ENCODE peak calls at places on chromosomes 2 and 18, in ten cellular contexts. One of them, this sample, is unnamed.

GRCh38 chr18:79589601-79590091 is 90.0 kb upstream of the CTDP1 start:
- DNase-seq in GM12865: no peak
- DNase-seq in transverse colon: no peak
- DNase-seq in fibroblast of the aortic adventitia: no peak
- DNase-seq in sigmoid colon: peak
- DNase-seq in GM13976: no peak
- DNase-seq in ovary: peak
- DNase-seq in endothelial cell: no peak
- DNase-seq in epithelial cell of esophagus: no peak
- DNase-seq in adrenal gland: no peak
- DNase-seq in this sample: no peak

GRCh38 chr2:48315847-48316194 is 214.1 kb upstream of the STON1 start:
- DNase-seq in GM12865: peak
- DNase-seq in transverse colon: peak
- DNase-seq in fibroblast of the aortic adventitia: peak
- DNase-seq in sigmoid colon: no peak
- DNase-seq in GM13976: no peak
- DNase-seq in ovary: no peak
- DNase-seq in endothelial cell: peak
- DNase-seq in epithelial cell of esophagus: peak
- DNase-seq in adrenal gland: no peak
- DNase-seq in this sample: peak

GRCh38 chr2:145906356-145906755 is 1386.4 kb upstream of the ZEB2 start:
- DNase-seq in GM12865: no peak
- DNase-seq in transverse colon: no peak
- DNase-seq in fibroblast of the aortic adventitia: no peak
- DNase-seq in sigmoid colon: no peak
- DNase-seq in GM13976: no peak
- DNase-seq in ovary: no peak
- DNase-seq in endothelial cell: no peak
- DNase-seq in epithelial cell of esophagus: peak
- DNase-seq in adrenal gland: no peak
- DNase-seq in this sample: no peak

GRCh38 chr2:20225294-20226151 is 593 bp upstream of the SDC1 start:
- DNase-seq in GM12865: peak
- DNase-seq in transverse colon: peak
- DNase-seq in fibroblast of the aortic adventitia: peak
- DNase-seq in sigmoid colon: peak
- DNase-seq in GM13976: peak
- DNase-seq in ovary: peak
- DNase-seq in endothelial cell: peak
- DNase-seq in epithelial cell of esophagus: peak
- DNase-seq in adrenal gland: peak
- DNase-seq in this sample: peak

GRCh38 chr2:16656784-16657391 is 8.7 kb downstream of the CYRIA start:
- DNase-seq in GM12865: peak
- DNase-seq in transverse colon: no peak
- DNase-seq in fibroblast of the aortic adventitia: no peak
- DNase-seq in sigmoid colon: no peak
- DNase-seq in GM13976: peak
- DNase-seq in ovary: no peak
- DNase-seq in endothelial cell: no peak
- DNase-seq in epithelial cell of esophagus: no peak
- DNase-seq in adrenal gland: peak
- DNase-seq in this sample: no peak

GRCh38 chr18:46324556-46324955 is 220.4 kb downstream of the HAUS1 start:
- DNase-seq in GM12865: peak
- DNase-seq in transverse colon: no peak
- DNase-seq in fibroblast of the aortic adventitia: peak
- DNase-seq in sigmoid colon: no peak
- DNase-seq in GM13976: no peak
- DNase-seq in ovary: no peak
- DNase-seq in endothelial cell: no peak
- DNase-seq in epithelial cell of esophagus: peak
- DNase-seq in adrenal gland: no peak
- DNase-seq in this sample: no peak

GRCh38 chr2:9140570-9141378 is 65.8 kb upstream of the ASAP2 start:
- DNase-seq in GM12865: no peak
- DNase-seq in transverse colon: no peak
- DNase-seq in fibroblast of the aortic adventitia: peak
- DNase-seq in sigmoid colon: peak
- DNase-seq in GM13976: no peak
- DNase-seq in ovary: no peak
- DNase-seq in endothelial cell: no peak
- DNase-seq in epithelial cell of esophagus: no peak
- DNase-seq in adrenal gland: no peak
- DNase-seq in this sample: no peak

GRCh38 chr2:221410487-221410886 is 161.6 kb downstream of the EPHA4 start:
- DNase-seq in GM12865: no peak
- DNase-seq in transverse colon: no peak
- DNase-seq in fibroblast of the aortic adventitia: no peak
- DNase-seq in sigmoid colon: no peak
- DNase-seq in GM13976: no peak
- DNase-seq in ovary: no peak
- DNase-seq in endothelial cell: no peak
- DNase-seq in epithelial cell of esophagus: no peak
- DNase-seq in adrenal gland: no peak
- DNase-seq in this sample: no peak

GRCh38 chr2:115374981-115375380 is 932.5 kb downstream of the DPP10 start:
- DNase-seq in GM12865: no peak
- DNase-seq in transverse colon: no peak
- DNase-seq in fibroblast of the aortic adventitia: no peak
- DNase-seq in sigmoid colon: no peak
- DNase-seq in GM13976: no peak
- DNase-seq in ovary: no peak
- DNase-seq in endothelial cell: no peak
- DNase-seq in epithelial cell of esophagus: no peak
- DNase-seq in adrenal gland: no peak
- DNase-seq in this sample: no peak

GRCh38 chr18:39389800-39390379 is 1824.3 kb upstream of the CELF4 start:
- DNase-seq in GM12865: no peak
- DNase-seq in transverse colon: no peak
- DNase-seq in fibroblast of the aortic adventitia: no peak
- DNase-seq in sigmoid colon: no peak
- DNase-seq in GM13976: no peak
- DNase-seq in ovary: no peak
- DNase-seq in endothelial cell: no peak
- DNase-seq in epithelial cell of esophagus: no peak
- DNase-seq in adrenal gland: no peak
- DNase-seq in this sample: no peak

GRCh38 chr2:37652199-37652640 is 19.2 kb downstream of the CDC42EP3 start:
- DNase-seq in GM12865: peak
- DNase-seq in transverse colon: no peak
- DNase-seq in fibroblast of the aortic adventitia: peak
- DNase-seq in sigmoid colon: no peak
- DNase-seq in GM13976: no peak
- DNase-seq in ovary: no peak
- DNase-seq in endothelial cell: no peak
- DNase-seq in epithelial cell of esophagus: peak
- DNase-seq in adrenal gland: no peak
- DNase-seq in this sample: no peak

GRCh38 chr2:96146151-96146880 is 1.1 kb upstream of the DUSP2 start:
- DNase-seq in GM12865: peak
- DNase-seq in transverse colon: peak
- DNase-seq in fibroblast of the aortic adventitia: no peak
- DNase-seq in sigmoid colon: peak
- DNase-seq in GM13976: peak
- DNase-seq in ovary: peak
- DNase-seq in endothelial cell: no peak
- DNase-seq in epithelial cell of esophagus: peak
- DNase-seq in adrenal gland: peak
- DNase-seq in this sample: peak

GRCh38 chr2:51079945-51080344 is 48.0 kb upstream of the NRXN1 start:
- DNase-seq in GM12865: no peak
- DNase-seq in transverse colon: no peak
- DNase-seq in fibroblast of the aortic adventitia: no peak
- DNase-seq in sigmoid colon: no peak
- DNase-seq in GM13976: no peak
- DNase-seq in ovary: no peak
- DNase-seq in endothelial cell: no peak
- DNase-seq in epithelial cell of esophagus: no peak
- DNase-seq in adrenal gland: no peak
- DNase-seq in this sample: no peak

DNA sequence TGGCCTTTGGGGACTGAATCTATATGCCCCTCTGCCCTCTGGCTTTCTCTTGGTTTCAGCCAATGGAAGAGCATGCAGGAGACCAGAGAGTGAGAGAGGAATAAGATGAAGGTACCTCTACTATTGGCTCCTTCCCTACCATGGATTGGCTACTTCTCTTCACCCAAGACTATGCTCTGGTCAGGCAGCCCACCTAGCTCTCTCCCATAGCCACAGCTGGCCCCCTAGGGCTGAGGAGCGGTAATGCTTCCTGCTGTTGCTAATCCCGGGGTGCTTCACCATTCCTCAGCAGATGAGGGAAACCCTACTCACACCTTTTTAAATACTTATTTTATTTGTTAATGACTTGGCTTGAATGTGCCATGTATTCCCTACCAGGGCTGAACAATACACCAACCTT is 142.4 kb downstream of the MREG start:
- DNase-seq in GM12865: peak
- DNase-seq in transverse colon: no peak
- DNase-seq in fibroblast of the aortic adventitia: no peak
- DNase-seq in sigmoid colon: no peak
- DNase-seq in GM13976: no peak
- DNase-seq in ovary: no peak
- DNase-seq in endothelial cell: peak
- DNase-seq in epithelial cell of esophagus: no peak
- DNase-seq in adrenal gland: no peak
- DNase-seq in this sample: peak
- TF ChIP-seq CTCF in GM12865: peak
- TF ChIP-seq CTCF in transverse colon: no peak
- TF ChIP-seq CTCF in fibroblast of the aortic adventitia: peak
- TF ChIP-seq CTCF in sigmoid colon: peak
- TF ChIP-seq CTCF in GM13976: no peak
- TF ChIP-seq CTCF in ovary: no peak
- TF ChIP-seq CTCF in endothelial cell: peak
- TF ChIP-seq CTCF in epithelial cell of esophagus: peak
- TF ChIP-seq CTCF in adrenal gland: peak
- TF ChIP-seq CTCF in this sample: no peak

DNA sequence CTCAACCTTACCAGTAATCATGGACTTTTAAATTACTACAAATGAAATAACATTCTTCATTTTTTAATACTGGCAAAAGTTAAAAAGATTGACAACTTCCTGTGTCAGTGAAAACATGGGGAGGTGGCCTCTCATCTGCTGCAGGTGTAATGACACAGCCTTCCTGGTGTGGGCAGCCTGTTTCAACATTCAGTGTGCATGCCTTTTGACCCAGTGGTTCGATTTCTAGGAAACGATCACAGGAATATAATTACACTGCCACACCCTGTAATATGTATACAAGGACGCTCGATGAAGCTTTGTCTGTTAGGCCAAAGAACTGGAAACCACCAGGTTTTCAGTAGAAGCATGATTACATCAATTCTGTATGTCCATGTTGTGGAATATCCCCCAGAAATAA is 68.7 kb downstream of the MTHFD2 start:
- DNase-seq in GM12865: peak
- DNase-seq in transverse colon: peak
- DNase-seq in fibroblast of the aortic adventitia: no peak
- DNase-seq in sigmoid colon: no peak
- DNase-seq in GM13976: peak
- DNase-seq in ovary: no peak
- DNase-seq in endothelial cell: no peak
- DNase-seq in epithelial cell of esophagus: peak
- DNase-seq in adrenal gland: no peak
- DNase-seq in this sample: peak
- TF ChIP-seq CTCF in GM12865: peak
- TF ChIP-seq CTCF in transverse colon: peak
- TF ChIP-seq CTCF in fibroblast of the aortic adventitia: no peak
- TF ChIP-seq CTCF in sigmoid colon: no peak
- TF ChIP-seq CTCF in GM13976: peak
- TF ChIP-seq CTCF in ovary: no peak
- TF ChIP-seq CTCF in endothelial cell: no peak
- TF ChIP-seq CTCF in epithelial cell of esophagus: peak
- TF ChIP-seq CTCF in adrenal gland: no peak
- TF ChIP-seq CTCF in this sample: peak

DNA sequence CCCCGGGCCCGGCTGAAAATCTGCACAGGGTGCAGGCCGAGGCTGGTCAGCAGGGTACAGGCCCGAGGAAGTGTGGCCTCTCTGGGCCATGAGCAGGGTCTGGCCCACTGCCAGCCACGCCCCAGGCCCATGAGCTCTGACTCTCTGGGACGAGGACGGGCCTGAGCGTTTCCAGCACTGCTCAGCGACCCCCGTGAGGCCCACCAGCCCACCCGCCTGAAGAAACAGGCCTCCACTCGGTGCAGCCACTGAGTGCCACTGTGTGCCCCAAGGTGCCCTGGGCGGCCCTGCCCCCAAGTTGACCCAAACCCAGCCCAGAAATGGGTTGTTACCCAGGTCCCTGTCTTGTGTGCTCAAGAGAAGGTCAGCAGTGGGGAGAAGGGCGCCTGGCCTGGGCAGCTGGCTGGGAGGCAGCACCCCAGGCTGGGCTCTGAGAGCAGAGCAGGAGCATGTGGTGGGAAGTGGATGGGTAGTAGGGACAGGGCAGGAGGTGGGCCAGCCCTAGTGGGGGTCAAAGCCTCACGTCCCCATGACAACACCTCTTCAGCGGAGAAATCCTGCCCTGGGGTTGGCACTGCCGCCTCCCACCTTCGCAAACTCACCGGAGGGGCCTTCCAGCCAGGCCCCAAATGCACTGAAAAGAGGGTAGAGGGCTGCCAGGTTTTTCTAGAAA is 2.1 kb upstream of the SNED1 start:
- DNase-seq in GM12865: no peak
- DNase-seq in transverse colon: no peak
- DNase-seq in fibroblast of the aortic adventitia: no peak
- DNase-seq in sigmoid colon: peak
- DNase-seq in GM13976: no peak
- DNase-seq in ovary: peak
- DNase-seq in endothelial cell: no peak
- DNase-seq in epithelial cell of esophagus: no peak
- DNase-seq in adrenal gland: no peak
- DNase-seq in this sample: no peak
- TF ChIP-seq CTCF in GM12865: no peak
- TF ChIP-seq CTCF in transverse colon: no peak
- TF ChIP-seq CTCF in fibroblast of the aortic adventitia: no peak
- TF ChIP-seq CTCF in sigmoid colon: no peak
- TF ChIP-seq CTCF in GM13976: no peak
- TF ChIP-seq CTCF in ovary: no peak
- TF ChIP-seq CTCF in endothelial cell: no peak
- TF ChIP-seq CTCF in epithelial cell of esophagus: no peak
- TF ChIP-seq CTCF in adrenal gland: no peak
- TF ChIP-seq CTCF in this sample: no peak

DNA sequence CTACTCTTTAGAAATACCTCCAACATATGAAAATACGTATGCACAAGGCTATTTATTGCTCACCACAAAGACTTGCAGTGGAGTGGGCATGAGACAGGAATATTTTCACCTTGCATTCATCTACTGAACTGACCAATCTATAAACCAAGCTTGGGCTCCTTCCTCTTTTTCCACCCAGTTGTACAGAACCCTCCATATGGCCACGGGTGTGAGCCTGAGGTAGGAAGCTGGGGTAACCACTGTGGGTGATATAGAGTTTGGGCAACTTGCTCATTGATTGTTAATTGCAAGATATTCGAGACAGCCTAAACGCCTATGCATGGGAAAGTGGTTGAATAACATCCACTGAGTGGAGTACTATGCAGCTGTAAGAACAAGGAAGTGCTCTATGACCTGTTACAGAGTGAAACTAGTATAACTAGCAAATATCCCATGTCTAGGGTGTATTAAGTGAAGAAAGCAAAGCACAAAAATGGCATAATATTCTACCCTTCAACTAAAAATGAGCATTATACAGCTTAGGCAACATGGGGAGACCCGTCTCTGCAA is 7.3 kb upstream of the VAPA start:
- DNase-seq in GM12865: no peak
- DNase-seq in transverse colon: no peak
- DNase-seq in fibroblast of the aortic adventitia: no peak
- DNase-seq in sigmoid colon: no peak
- DNase-seq in GM13976: no peak
- DNase-seq in ovary: no peak
- DNase-seq in endothelial cell: no peak
- DNase-seq in epithelial cell of esophagus: no peak
- DNase-seq in adrenal gland: no peak
- DNase-seq in this sample: no peak
- TF ChIP-seq CTCF in GM12865: no peak
- TF ChIP-seq CTCF in transverse colon: no peak
- TF ChIP-seq CTCF in fibroblast of the aortic adventitia: no peak
- TF ChIP-seq CTCF in sigmoid colon: no peak
- TF ChIP-seq CTCF in GM13976: no peak
- TF ChIP-seq CTCF in ovary: no peak
- TF ChIP-seq CTCF in endothelial cell: no peak
- TF ChIP-seq CTCF in epithelial cell of esophagus: no peak
- TF ChIP-seq CTCF in adrenal gland: no peak
- TF ChIP-seq CTCF in this sample: no peak